ENCODE peak calls at places on chromosomes 7 and 10, in four cellular contexts. E, J, X and R are unnamed samples.

GRCh38 chr7:105648561-105649401 is 67.5 kb upstream of the EFCAB10 start:
- DNase-seq in J (peak), E (no peak), X (no peak), R (no peak)

GRCh38 chr10:78520737-78521430 is 487.2 kb downstream of the RPS24 start:
- DNase-seq in E (no peak), X (no peak), J (peak), R (peak)

GRCh38 chr10:120415709-120416330 is 41.2 kb upstream of the PLPP4 start:
- DNase-seq in E (no peak), X (no peak), J (no peak), R (no peak)

GRCh38 chr10:113646337-113647201 is 17.3 kb downstream of the NRAP start:
- DNase-seq in X (no peak), E (no peak), J (no peak), R (no peak)

GRCh38 chr7:88146611-88147010 is 73.2 kb downstream of the SRI start:
- DNase-seq in J (no peak), X (no peak), E (no peak), R (no peak)

GRCh38 chr10:110504111-110504735 is 6.5 kb downstream of the DUSP5 start:
- DNase-seq in J (no peak), X (peak), E (peak), R (peak)

GRCh38 chr7:55052081-55052480 is 33.3 kb downstream of the EGFR start:
- DNase-seq in X (no peak), J (no peak), E (no peak), R (no peak)

GRCh38 chr7:93890041-93890463 is 501 bp downstream of the TFPI2 start:
- DNase-seq in E (no peak), J (no peak), X (no peak), R (peak)

GRCh38 chr10:78255796-78256638 is 222.4 kb downstream of the RPS24 start:
- DNase-seq in J (peak), X (no peak), E (peak), R (no peak)

GRCh38 chr10:98758451-98758850 is 311.7 kb upstream of the HPS1 start:
- DNase-seq in J (no peak), X (no peak), E (no peak), R (no peak)

GRCh38 chr7:159015081-159015893 is 129.4 kb downstream of the VIPR2 start:
- DNase-seq in X (no peak), J (no peak), E (peak), R (no peak)

GRCh38 chr10:78231930-78232329 is 198.3 kb downstream of the RPS24 start:
- DNase-seq in E (peak), X (no peak), J (peak), R (no peak)

GRCh38 chr10:131310904-131311660 is 439 bp downstream of the TCERG1L start:
- DNase-seq in E (no peak), J (no peak), X (no peak), R (no peak)

GRCh38 chr10:79167537-79167936 is 98.8 kb downstream of the ZMIZ1 start:
- DNase-seq in J (no peak), X (no peak), E (no peak), R (no peak)

GRCh38 chr7:95491634-95492314 is 6.0 kb downstream of the ASB4 start:
- DNase-seq in J (peak), X (no peak), E (no peak), R (no peak)